ENCODE peak calls at places on chromosome 1, in seven cellular contexts. One of them, this sample, is unnamed.

GRCh38 chr1:54335396-54336056 is 70.7 kb downstream of the SSBP3 start:
- DNase-seq in HCT116: no peak
- DNase-seq in PC-3: peak
- DNase-seq in GM23338: no peak
- DNase-seq in GM23248: peak
- DNase-seq in MM.1S: no peak
- DNase-seq in neural progenitor cell: no peak
- DNase-seq in this sample: no peak

GRCh38 chr1:229148041-229148671 is 122.8 kb upstream of the RAB4A start:
- DNase-seq in MM.1S: no peak
- DNase-seq in HCT116: no peak
- DNase-seq in neural progenitor cell: peak
- DNase-seq in GM23248: no peak
- DNase-seq in PC-3: no peak
- DNase-seq in GM23338: peak
- DNase-seq in this sample: no peak

GRCh38 chr1:1683104-1683905 is 9.3 kb downstream of the SLC35E2B start:
- DNase-seq in neural progenitor cell: peak
- DNase-seq in GM23338: peak
- DNase-seq in GM23248: no peak
- DNase-seq in PC-3: no peak
- DNase-seq in MM.1S: no peak
- DNase-seq in HCT116: no peak
- DNase-seq in this sample: no peak

GRCh38 chr1:208434008-208434407 is 189.8 kb upstream of the PLXNA2 start:
- DNase-seq in MM.1S: no peak
- DNase-seq in GM23248: no peak
- DNase-seq in HCT116: no peak
- DNase-seq in GM23338: no peak
- DNase-seq in PC-3: no peak
- DNase-seq in neural progenitor cell: no peak
- DNase-seq in this sample: no peak

GRCh38 chr1:202241376-202242079 is 47.9 kb downstream of the LGR6 start:
- DNase-seq in HCT116: no peak
- DNase-seq in neural progenitor cell: no peak
- DNase-seq in GM23338: no peak
- DNase-seq in MM.1S: no peak
- DNase-seq in PC-3: peak
- DNase-seq in GM23248: no peak
- DNase-seq in this sample: no peak

GRCh38 chr1:17948594-17948993 is 159.0 kb upstream of the IGSF21 start:
- DNase-seq in PC-3: no peak
- DNase-seq in MM.1S: no peak
- DNase-seq in GM23248: no peak
- DNase-seq in neural progenitor cell: peak
- DNase-seq in GM23338: no peak
- DNase-seq in HCT116: no peak
- DNase-seq in this sample: no peak

GRCh38 chr1:114345930-114346479 is 165.0 kb downstream of the TRIM33 start:
- DNase-seq in MM.1S: no peak
- DNase-seq in GM23248: peak
- DNase-seq in GM23338: peak
- DNase-seq in neural progenitor cell: peak
- DNase-seq in PC-3: no peak
- DNase-seq in HCT116: no peak
- DNase-seq in this sample: no peak

GRCh38 chr1:25099343-25099951 is 132.9 kb downstream of the SYF2 start:
- DNase-seq in GM23338: no peak
- DNase-seq in GM23248: no peak
- DNase-seq in HCT116: no peak
- DNase-seq in MM.1S: no peak
- DNase-seq in neural progenitor cell: no peak
- DNase-seq in PC-3: no peak
- DNase-seq in this sample: peak

GRCh38 chr1:29830383-29830782 is 594.1 kb downstream of the PTPRU start:
- DNase-seq in GM23338: no peak
- DNase-seq in HCT116: no peak
- DNase-seq in PC-3: no peak
- DNase-seq in neural progenitor cell: no peak
- DNase-seq in GM23248: no peak
- DNase-seq in MM.1S: no peak
- DNase-seq in this sample: no peak

GRCh38 chr1:44721521-44722361 is 9.2 kb downstream of the RNU5D-1 start:
- DNase-seq in PC-3: peak
- DNase-seq in GM23338: peak
- DNase-seq in neural progenitor cell: no peak
- DNase-seq in MM.1S: peak
- DNase-seq in HCT116: peak
- DNase-seq in GM23248: peak
- DNase-seq in this sample: peak

GRCh38 chr1:2228684-2229031 is 539 bp downstream of the SKI start:
- DNase-seq in GM23248: peak
- DNase-seq in MM.1S: peak
- DNase-seq in GM23338: peak
- DNase-seq in neural progenitor cell: no peak
- DNase-seq in HCT116: no peak
- DNase-seq in PC-3: peak
- DNase-seq in this sample: peak

GRCh38 chr1:160018900-160019299 is 12.9 kb downstream of the PIGM start:
- DNase-seq in HCT116: no peak
- DNase-seq in GM23338: no peak
- DNase-seq in GM23248: peak
- DNase-seq in MM.1S: no peak
- DNase-seq in PC-3: peak
- DNase-seq in neural progenitor cell: no peak
- DNase-seq in this sample: no peak

GRCh38 chr1:6427445-6428390 is 3.1 kb downstream of the ESPN start:
- DNase-seq in GM23338: no peak
- DNase-seq in MM.1S: no peak
- DNase-seq in GM23248: no peak
- DNase-seq in neural progenitor cell: peak
- DNase-seq in HCT116: no peak
- DNase-seq in PC-3: peak
- DNase-seq in this sample: no peak

GRCh38 chr1:160437432-160438319 is 37.3 kb downstream of the VANGL2 start:
- DNase-seq in GM23248: no peak
- DNase-seq in HCT116: no peak
- DNase-seq in GM23338: no peak
- DNase-seq in neural progenitor cell: no peak
- DNase-seq in PC-3: no peak
- DNase-seq in MM.1S: peak
- DNase-seq in this sample: peak

GRCh38 chr1:160834945-160835565 is 27.6 kb downstream of the CD244 start:
- DNase-seq in HCT116: peak
- DNase-seq in PC-3: peak
- DNase-seq in GM23338: peak
- DNase-seq in GM23248: peak
- DNase-seq in MM.1S: peak
- DNase-seq in neural progenitor cell: peak
- DNase-seq in this sample: peak

GRCh38 chr1:31957701-31958674 is 19.8 kb upstream of the PTP4A2 start:
- DNase-seq in HCT116: no peak
- DNase-seq in GM23338: no peak
- DNase-seq in neural progenitor cell: no peak
- DNase-seq in MM.1S: no peak
- DNase-seq in GM23248: no peak
- DNase-seq in PC-3: no peak
- DNase-seq in this sample: no peak

GRCh38 chr1:168803696-168804510 is 74.9 kb upstream of the DPT start:
- DNase-seq in GM23338: peak
- DNase-seq in MM.1S: no peak
- DNase-seq in neural progenitor cell: peak
- DNase-seq in GM23248: no peak
- DNase-seq in HCT116: no peak
- DNase-seq in PC-3: no peak
- DNase-seq in this sample: no peak

GRCh38 chr1:181514298-181515290 is 31.3 kb downstream of the CACNA1E start:
- DNase-seq in PC-3: no peak
- DNase-seq in GM23338: no peak
- DNase-seq in HCT116: no peak
- DNase-seq in GM23248: no peak
- DNase-seq in MM.1S: peak
- DNase-seq in neural progenitor cell: no peak
- DNase-seq in this sample: no peak

GRCh38 chr1:6009120-6010040 is 17.2 kb upstream of the NPHP4 start:
- DNase-seq in GM23248: no peak
- DNase-seq in GM23338: no peak
- DNase-seq in HCT116: no peak
- DNase-seq in MM.1S: no peak
- DNase-seq in PC-3: no peak
- DNase-seq in neural progenitor cell: no peak
- DNase-seq in this sample: no peak

GRCh38 chr1:58251415-58252073 is 295.0 kb downstream of the OMA1 start:
- DNase-seq in GM23338: peak
- DNase-seq in HCT116: peak
- DNase-seq in neural progenitor cell: peak
- DNase-seq in PC-3: peak
- DNase-seq in MM.1S: no peak
- DNase-seq in GM23248: peak
- DNase-seq in this sample: peak

GRCh38 chr1:101150676-101151075 is 86.1 kb upstream of the S1PR1 start:
- DNase-seq in neural progenitor cell: no peak
- DNase-seq in GM23248: peak
- DNase-seq in PC-3: peak
- DNase-seq in MM.1S: no peak
- DNase-seq in HCT116: no peak
- DNase-seq in GM23338: no peak
- DNase-seq in this sample: no peak

GRCh38 chr1:50426108-50426700 is 3.0 kb upstream of the DMRTA2 start:
- DNase-seq in neural progenitor cell: peak
- DNase-seq in GM23248: no peak
- DNase-seq in GM23338: peak
- DNase-seq in PC-3: no peak
- DNase-seq in MM.1S: no peak
- DNase-seq in HCT116: no peak
- DNase-seq in this sample: no peak

GRCh38 chr1:29828526-29829447 is 592.5 kb downstream of the PTPRU start:
- DNase-seq in MM.1S: no peak
- DNase-seq in PC-3: no peak
- DNase-seq in GM23248: no peak
- DNase-seq in GM23338: no peak
- DNase-seq in neural progenitor cell: no peak
- DNase-seq in HCT116: no peak
- DNase-seq in this sample: no peak

GRCh38 chr1:18556364-18556763 is 74.3 kb upstream of the PAX7 start:
- DNase-seq in neural progenitor cell: peak
- DNase-seq in PC-3: peak
- DNase-seq in HCT116: peak
- DNase-seq in MM.1S: no peak
- DNase-seq in GM23338: peak
- DNase-seq in GM23248: peak
- DNase-seq in this sample: peak

DNA sequence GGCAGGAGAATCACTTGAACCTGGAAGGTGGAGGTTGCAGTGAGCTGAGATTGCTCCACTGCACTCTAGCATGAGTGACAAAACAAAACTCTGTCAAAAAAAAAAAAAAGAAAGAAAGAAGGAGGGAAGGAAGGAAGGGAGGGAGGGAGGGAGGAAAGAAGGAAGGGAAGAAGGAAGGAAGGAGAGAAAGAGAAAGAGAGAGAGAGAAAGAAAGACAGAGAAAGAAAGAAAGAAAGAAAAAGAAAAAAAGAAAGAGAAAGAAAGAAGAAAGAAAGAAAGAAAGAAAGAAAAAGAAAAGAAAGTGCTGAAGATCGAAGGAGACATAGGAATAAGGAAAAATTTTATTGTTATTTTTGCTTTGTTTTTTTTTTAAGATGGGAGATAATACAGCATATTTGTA is 166.7 kb downstream of the SLC44A5 start:
- DNase-seq in PC-3: no peak
- DNase-seq in MM.1S: no peak
- DNase-seq in GM23248: no peak
- DNase-seq in HCT116: no peak
- DNase-seq in GM23338: no peak
- DNase-seq in neural progenitor cell: no peak
- DNase-seq in this sample: no peak
- TF ChIP-seq EZH2phosphoT487 in PC-3: no peak
- TF ChIP-seq EZH2phosphoT487 in MM.1S: no peak
- TF ChIP-seq EZH2phosphoT487 in GM23248: no peak
- TF ChIP-seq EZH2phosphoT487 in HCT116: no peak
- TF ChIP-seq EZH2phosphoT487 in GM23338: no peak
- TF ChIP-seq EZH2phosphoT487 in neural progenitor cell: no peak
- TF ChIP-seq EZH2phosphoT487 in this sample: no peak

GRCh38 chr1:238950786-238951185 is 435.6 kb upstream of the CHRM3 start:
- DNase-seq in neural progenitor cell: no peak
- DNase-seq in GM23248: no peak
- DNase-seq in GM23338: no peak
- DNase-seq in HCT116: no peak
- DNase-seq in PC-3: no peak
- DNase-seq in MM.1S: peak
- DNase-seq in this sample: no peak
- H3K4me2 ChIP-seq in neural progenitor cell: no peak
- H3K4me2 ChIP-seq in GM23248: no peak
- H3K4me2 ChIP-seq in GM23338: no peak
- H3K4me2 ChIP-seq in HCT116: no peak
- H3K4me2 ChIP-seq in PC-3: peak
- H3K4me2 ChIP-seq in MM.1S: no peak
- H3K4me2 ChIP-seq in this sample: no peak

DNA sequence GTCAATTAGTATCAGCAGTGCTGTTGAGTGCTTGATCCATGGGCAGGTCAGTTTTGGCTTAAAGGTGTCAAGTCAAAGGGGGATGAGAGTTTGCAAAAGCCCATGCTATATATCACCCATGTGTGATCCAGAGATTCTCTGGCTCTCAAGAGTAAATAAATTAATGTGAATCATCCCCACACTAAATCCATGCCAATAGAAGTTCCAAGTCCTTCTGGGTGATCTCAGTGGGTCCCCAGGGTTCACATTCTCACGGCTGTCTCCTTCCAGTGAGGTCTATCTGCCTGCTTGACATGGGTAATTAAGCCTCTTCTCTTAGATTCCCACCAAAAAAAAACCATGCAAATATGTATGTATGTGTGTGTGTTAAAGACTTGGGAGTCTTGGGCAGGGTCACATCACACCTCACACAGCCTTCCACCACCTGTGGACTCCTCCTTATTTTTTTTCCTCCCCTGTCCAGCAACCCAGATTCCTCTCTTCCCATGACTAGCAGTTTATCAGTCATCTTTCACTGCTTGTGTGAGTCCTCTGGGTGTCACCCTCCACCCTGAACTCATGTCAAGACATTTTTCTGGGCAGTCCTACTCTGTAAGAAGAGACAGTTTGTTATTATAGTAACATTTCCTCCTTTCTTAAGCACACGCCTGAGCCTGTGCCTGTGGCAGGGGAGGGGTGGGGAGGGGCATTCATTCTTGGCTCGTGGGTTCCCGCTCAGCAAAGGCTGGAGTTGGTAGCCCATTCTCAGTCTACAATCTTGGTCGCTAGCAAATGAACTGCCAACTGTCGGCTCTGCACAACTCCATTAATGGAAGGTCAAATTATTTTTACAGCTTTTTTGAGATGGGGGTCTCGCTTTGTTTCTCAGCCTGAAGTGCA is 14.3 kb upstream of the S100A11 start:
- DNase-seq in GM23338: peak
- DNase-seq in GM23248: peak
- DNase-seq in MM.1S: no peak
- DNase-seq in HCT116: no peak
- DNase-seq in neural progenitor cell: no peak
- DNase-seq in PC-3: peak
- DNase-seq in this sample: no peak
- TF ChIP-seq EZH2phosphoT487 in GM23338: no peak
- TF ChIP-seq EZH2phosphoT487 in GM23248: no peak
- TF ChIP-seq EZH2phosphoT487 in MM.1S: no peak
- TF ChIP-seq EZH2phosphoT487 in HCT116: no peak
- TF ChIP-seq EZH2phosphoT487 in neural progenitor cell: no peak
- TF ChIP-seq EZH2phosphoT487 in PC-3: no peak
- TF ChIP-seq EZH2phosphoT487 in this sample: no peak

GRCh38 chr1:245896258-245896657 is 610.8 kb downstream of the SMYD3 start:
- DNase-seq in PC-3: no peak
- DNase-seq in GM23338: no peak
- DNase-seq in neural progenitor cell: no peak
- DNase-seq in GM23248: no peak
- DNase-seq in MM.1S: no peak
- DNase-seq in HCT116: no peak
- DNase-seq in this sample: no peak
- H3K4me2 ChIP-seq in PC-3: no peak
- H3K4me2 ChIP-seq in GM23338: no peak
- H3K4me2 ChIP-seq in neural progenitor cell: no peak
- H3K4me2 ChIP-seq in GM23248: no peak
- H3K4me2 ChIP-seq in MM.1S: no peak
- H3K4me2 ChIP-seq in HCT116: no peak
- H3K4me2 ChIP-seq in this sample: no peak

This sample was measured in OCI-LY7.